ENCODE peak calls at places on chromosomes 3 and 15, in five cellular contexts. E, V, S, X and P are unnamed samples.

GRCh38 chr15:71295242-71296031 is 180.2 kb downstream of the THSD4 start:
- DNase-seq in V (no peak), E (peak), S (peak), X (no peak), P (peak)

GRCh38 chr15:92618121-92618520 is 37.5 kb downstream of the FAM174B start:
- DNase-seq in X (no peak), V (peak), E (no peak), S (no peak), P (no peak)

GRCh38 chr3:12175844-12176453 is 17.2 kb upstream of the TIMP4 start:
- DNase-seq in V (peak), E (peak), X (peak), S (peak), P (peak)

GRCh38 chr15:58415636-58416035 is 16.2 kb upstream of the LIPC start:
- DNase-seq in S (no peak), V (no peak), X (no peak), E (no peak), P (no peak)

GRCh38 chr3:182818296-182818978 is 25.1 kb downstream of the ATP11B start:
- DNase-seq in X (no peak), V (no peak), S (no peak), E (no peak), P (no peak)

GRCh38 chr3:195110647-195111321 is 160.2 kb downstream of the XXYLT1 start:
- DNase-seq in E (no peak), X (peak), S (no peak), V (no peak), P (no peak)

GRCh38 chr3:45760878-45761711 is 35.2 kb downstream of the SLC6A20 start:
- DNase-seq in S (peak), X (peak), E (peak), V (peak), P (peak)

GRCh38 chr3:58564456-58565160 is 12.6 kb downstream of the FAM107A start:
- DNase-seq in S (peak), E (peak), V (peak), X (no peak), P (no peak)

GRCh38 chr3:173911446-173911845 is 513.9 kb downstream of the NLGN1 start:
- DNase-seq in S (no peak), E (no peak), X (peak), V (no peak), P (no peak)

GRCh38 chr3:99777210-99777549 is 40.5 kb upstream of the CMSS1 start:
- DNase-seq in E (no peak), V (no peak), X (no peak), S (no peak), P (no peak)

GRCh38 chr3:134874737-134875413 is 79.8 kb downstream of the EPHB1 start:
- DNase-seq in V (no peak), X (no peak), S (peak), E (peak), P (no peak)

GRCh38 chr3:112372396-112372795 is 39.4 kb downstream of the CD200 start:
- DNase-seq in X (no peak), S (no peak), V (no peak), E (no peak), P (no peak)

GRCh38 chr15:86115138-86115801 is 35.6 kb downstream of the AGBL1 start:
- DNase-seq in V (no peak), E (no peak), S (no peak), X (peak), P (no peak)

GRCh38 chr3:139518926-139519842 is 20.4 kb downstream of the RBP1 start:
- DNase-seq in E (no peak), X (no peak), V (no peak), S (no peak), P (no peak)

GRCh38 chr3:10396931-10397330 is 76.0 kb upstream of the SEC13 start:
- DNase-seq in X (no peak), S (no peak), V (no peak), E (no peak), P (no peak)

GRCh38 chr3:33636125-33636855 is 81.8 kb downstream of the CLASP2 start:
- DNase-seq in E (peak), S (peak), V (no peak), X (peak), P (peak)